ENCODE peak calls at places on chromosomes 16 and 17, in four cellular contexts. B is GM23248, D is ACHN, J is substantia nigra. O is an unnamed sample.

GRCh38 chr16:54125751-54126655 is 160.6 kb downstream of the IRX3 start:
- DNase-seq in B (no peak), D (no peak), J (no peak), O (no peak)

GRCh38 chr17:35774499-35774898 is 13.8 kb downstream of the C17orf50 start:
- DNase-seq in B (peak), D (no peak), J (no peak), O (no peak)

GRCh38 chr16:11155284-11155806 is 100.7 kb downstream of the SOCS1 start:
- DNase-seq in J (no peak), D (no peak), B (peak), O (no peak)

GRCh38 chr17:45164734-45165269 is 3.1 kb downstream of the HEXIM2 start:
- DNase-seq in B (no peak), J (no peak), D (no peak), O (no peak)

GRCh38 chr16:74034862-74035261 is 261.8 kb upstream of the PSMD7 start:
- DNase-seq in J (no peak), D (peak), B (peak), O (peak)

GRCh38 chr17:65085397-65085796 is 28.9 kb upstream of the GNA13 start:
- DNase-seq in B (no peak), J (no peak), D (no peak), O (peak)

GRCh38 chr17:43988301-43988700 is 16.1 kb upstream of the NAGS start:
- DNase-seq in D (no peak), J (no peak), B (no peak), O (no peak)

GRCh38 chr16:60922920-60923319 is 1113.3 kb downstream of the CDH8 start:
- DNase-seq in B (no peak), J (no peak), D (no peak), O (no peak)

GRCh38 chr16:46812781-46813555 is 18.0 kb downstream of the C16orf87 start:
- DNase-seq in B (no peak), D (no peak), J (no peak), O (no peak)

GRCh38 chr17:47244697-47245096 is 8.9 kb upstream of the ITGB3 start:
- DNase-seq in D (no peak), J (no peak), B (peak), O (no peak)

GRCh38 chr17:46121165-46121764 is 72.0 kb downstream of the KANSL1 start:
- DNase-seq in D (no peak), J (no peak), B (no peak), O (no peak)

GRCh38 chr17:21186399-21187187 is 27.4 kb downstream of the TMEM11 start:
- DNase-seq in D (no peak), J (no peak), B (no peak), O (no peak)

GRCh38 chr17:77376795-77377751 is 236.3 kb downstream of the SEC14L1 start:
- DNase-seq in B (no peak), J (no peak), D (no peak), O (peak)

GRCh38 chr17:58802188-58802587 is 46.5 kb downstream of the PPM1E start:
- DNase-seq in J (no peak), B (no peak), D (no peak), O (no peak)

GRCh38 chr17:29595107-29595942 is 2.4 kb downstream of the ANKRD13B start:
- DNase-seq in B (peak), D (no peak), J (no peak), O (no peak)

GRCh38 chr16:68384293-68385255 is 63.7 kb downstream of the SMPD3 start:
- DNase-seq in B (no peak), J (no peak), D (no peak), O (no peak)

GRCh38 chr16:67329901-67330300 is 3.3 kb downstream of the LRRC36 start:
- DNase-seq in D (peak), B (no peak), J (no peak), O (no peak)

GRCh38 chr17:9002236-9002609 is 19.1 kb upstream of the NTN1 start:
- DNase-seq in D (no peak), J (no peak), B (no peak), O (no peak)

GRCh38 chr17:57377094-57377493 is 120.8 kb downstream of the MSI2 start:
- DNase-seq in D (no peak), J (no peak), B (no peak), O (no peak)

GRCh38 chr17:4998027-4998665 is 396 bp downstream of the KIF1C start:
- DNase-seq in D (no peak), B (no peak), J (no peak), O (peak)

GRCh38 chr16:49748322-49748721 is 107.6 kb downstream of the ZNF423 start:
- DNase-seq in D (no peak), B (peak), J (no peak), O (peak)

GRCh38 chr17:38563362-38564253 is 42.1 kb downstream of the SRCIN1 start:
- DNase-seq in D (no peak), B (no peak), J (no peak), O (peak)

GRCh38 chr16:49754495-49755290 is 101.2 kb downstream of the ZNF423 start:
- DNase-seq in J (no peak), D (no peak), B (peak), O (no peak)

GRCh38 chr17:32899240-32900013 is 22.5 kb upstream of the MYO1D start:
- DNase-seq in B (no peak), D (no peak), J (no peak), O (no peak)

GRCh38 chr17:80886641-80887573 is 104.7 kb upstream of the CHMP6 start:
- DNase-seq in B (no peak), J (no peak), D (no peak), O (no peak)

GRCh38 chr17:64162575-64162974 is 32.6 kb upstream of the ERN1 start:
- DNase-seq in J (no peak), D (no peak), B (no peak), O (no peak)

GRCh38 chr17:16569358-16569712 is 331 bp upstream of the ZNF287 start:
- DNase-seq in B (no peak), J (no peak), D (no peak), O (no peak)

GRCh38 chr17:34171245-34171818 is 83.8 kb upstream of the CCL2 start:
- DNase-seq in D (peak), J (no peak), B (peak), O (peak)

GRCh38 chr17:12118617-12119016 is 97.9 kb downstream of the MAP2K4 start:
- DNase-seq in J (no peak), D (no peak), B (peak), O (no peak)

GRCh38 chr16:57617604-57618111 is 10.8 kb upstream of the ADGRG1 start:
- DNase-seq in B (no peak), J (no peak), D (no peak), O (no peak)

GRCh38 chr16:35195864-35196216 is 1736.4 kb downstream of the TP53TG3F start:
- DNase-seq in D (no peak), B (no peak), J (no peak), O (no peak)

GRCh38 chr17:83081561-83082201 is 2.3 kb downstream of the METRNL start:
- DNase-seq in J (no peak), B (peak), D (no peak), O (no peak)

GRCh38 chr17:45893725-45894021 is 681 bp upstream of the MAPT start:
- DNase-seq in D (no peak), J (no peak), B (no peak), O (no peak)

GRCh38 chr16:75032655-75033054 is 33.8 kb downstream of the ZNRF1 start:
- DNase-seq in J (no peak), B (no peak), D (no peak), O (no peak)

O was measured in NCI-H82.